ENCODE peak calls at places on chromosome 2, in four cellular contexts. B, K, H and E are unnamed samples.

GRCh38 chr2:185990861-185991525 is 252.4 kb downstream of the FSIP2 start:
- DNase-seq in B (no peak), K (no peak), H (no peak), E (peak; percentile 9)

GRCh38 chr2:71995067-71995665 is 152.5 kb downstream of the CYP26B1 start:
- DNase-seq in K (no peak), B (no peak), H (no peak), E (no peak)

GRCh38 chr2:159129807-159130206 is 156.7 kb downstream of the WDSUB1 start:
- DNase-seq in K (peak; percentile 53), B (peak; percentile 9), H (no peak), E (no peak)

GRCh38 chr2:174772492-174772801 is 8.2 kb upstream of the CHRNA1 start:
- DNase-seq in K (no peak), H (no peak), B (no peak), E (no peak)

GRCh38 chr2:66845307-66845706 is 410.4 kb downstream of the MEIS1 start:
- DNase-seq in B (no peak), K (no peak), H (no peak), E (no peak)

GRCh38 chr2:218022851-218023530 is 20.2 kb upstream of the TNS1 start:
- DNase-seq in H (no peak), K (no peak), B (no peak), E (no peak)

GRCh38 chr2:225889452-225889851 is 489.9 kb downstream of the NYAP2 start:
- DNase-seq in H (peak; percentile 45), K (no peak), B (peak; percentile 56), E (peak; percentile 16)

GRCh38 chr2:172102858-172103359 is at the start of gene DLX2:
- DNase-seq in K (peak; percentile 73), B (peak; percentile 78), H (peak; percentile 93), E (no peak)

GRCh38 chr2:11028407-11028916 is 116.7 kb downstream of the KCNF1 start:
- DNase-seq in B (no peak), H (no peak), K (no peak), E (no peak)

GRCh38 chr2:133844214-133844892 is 276.1 kb upstream of the NCKAP5 start:
- DNase-seq in H (peak; percentile 63), B (peak; percentile 72), K (no peak), E (peak; percentile 39)

GRCh38 chr2:63000801-63001200 is 49.8 kb upstream of the OTX1 start:
- DNase-seq in K (no peak), B (no peak), H (no peak), E (no peak)

GRCh38 chr2:240129731-240130392 is 6.2 kb downstream of the COPS9 start:
- DNase-seq in K (no peak), B (no peak), H (no peak), E (no peak)

GRCh38 chr2:51723716-51724115 is 691.8 kb upstream of the NRXN1 start:
- DNase-seq in B (no peak), H (no peak), K (no peak), E (no peak)

GRCh38 chr2:129803067-129803466 is 176.4 kb upstream of the RAB6C start:
- DNase-seq in B (no peak), K (no peak), H (no peak), E (no peak)

GRCh38 chr2:55511508-55512124 is 7.9 kb upstream of the CFAP36 start:
- DNase-seq in B (peak; percentile 42), K (no peak), H (peak; percentile 7), E (peak; percentile 33)

GRCh38 chr2:47751856-47752414 is 31.0 kb upstream of the MSH6 start:
- DNase-seq in K (no peak), H (no peak), B (no peak), E (no peak)

GRCh38 chr2:59774821-59775463 is 778.5 kb downstream of the BCL11A start:
- DNase-seq in B (no peak), K (no peak), H (no peak), E (no peak)

GRCh38 chr2:96470636-96471035 is 34.5 kb downstream of the NEURL3 start:
- DNase-seq in H (no peak), B (peak; percentile 37), K (peak; percentile 75), E (peak; percentile 45)

GRCh38 chr2:241268716-241269445 is 46.6 kb downstream of the HDLBP start:
- DNase-seq in K (no peak), H (no peak), B (no peak), E (no peak)

DNA sequence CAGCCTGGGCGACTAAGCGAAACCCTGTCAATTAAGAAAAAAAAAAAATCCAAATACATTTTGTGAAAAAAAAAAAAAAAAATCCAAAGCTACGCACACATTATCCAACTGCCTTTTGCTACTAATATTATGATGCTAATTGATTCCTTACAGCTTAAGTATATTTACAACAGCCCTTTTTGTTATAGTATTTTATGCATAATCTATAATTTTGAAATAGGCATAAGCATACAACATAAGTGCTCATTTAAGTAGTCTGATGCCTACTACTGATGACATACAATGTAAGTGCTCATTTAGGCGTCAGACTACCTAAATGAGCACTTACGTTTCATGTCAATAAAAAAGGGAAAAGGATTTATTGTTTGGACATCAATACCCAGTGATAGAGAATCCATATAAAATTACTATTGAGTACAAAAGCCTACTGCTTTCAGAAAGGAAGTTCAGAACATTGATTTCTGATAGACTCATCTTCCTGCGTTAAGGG is 755 bp upstream of the RNF149 start:
- DNase-seq in K (no peak), H (no peak), B (no peak), E (no peak)
- H3K27ac ChIP-seq in K (peak overlapping the region; percentile 80), H (no peak overlapping the region), B (peak overlapping the region; percentile 74), E (no peak overlapping the region)

DNA sequence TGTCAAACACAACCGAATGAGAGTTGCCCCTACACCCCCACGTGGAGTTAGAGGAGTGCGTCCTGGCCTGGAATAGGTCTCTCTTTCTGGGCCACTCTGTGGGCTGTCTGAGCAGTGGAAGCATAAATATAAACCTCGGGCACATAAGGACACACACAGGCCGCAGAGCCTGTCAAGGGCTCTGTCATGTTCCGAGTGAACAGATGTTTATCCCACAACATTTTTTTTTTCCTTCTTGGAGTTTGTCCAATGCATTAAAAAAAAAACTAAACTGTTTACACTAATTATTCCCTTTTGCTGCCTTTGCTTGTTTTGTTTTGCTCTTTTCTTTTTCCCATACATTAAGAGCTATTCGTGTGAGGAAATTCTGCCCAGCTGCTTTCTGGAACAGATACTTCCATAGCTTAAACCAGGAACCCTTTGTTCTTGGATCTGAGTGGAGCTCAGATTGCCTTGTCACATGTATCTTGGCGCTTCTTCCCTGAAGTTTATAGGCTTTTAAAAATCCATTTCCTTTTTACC is 228.3 kb upstream of the FOSL2 start:
- DNase-seq in H (no peak), B (no peak), K (peak; percentile 30), E (no peak)
- H3K27ac ChIP-seq in H (no peak overlapping the region), B (no peak overlapping the region), K (peak overlapping the region; percentile 59), E (no peak overlapping the region)

GRCh38 chr2:24051833-24052232 is 2.3 kb downstream of the FKBP1B start:
- DNase-seq in K (no peak), H (no peak), B (peak; percentile 32), E (no peak)

GRCh38 chr2:24049485-24050021 is at the start of gene FKBP1B:
- DNase-seq in B (peak; percentile 65), H (peak; percentile 74), K (peak; percentile 66), E (no peak)

GRCh38 chr2:24048662-24049484 is 668 bp upstream of the FKBP1B start:
- DNase-seq in H (peak; percentile 54), B (no peak), K (no peak), E (no peak)

GRCh38 chr2:24047703-24048033 is 477 bp upstream of the WDCP start:
- DNase-seq in B (no peak), H (no peak), K (no peak), E (no peak)

GRCh38 chr2:24050041-24050655 is 607 bp downstream of the FKBP1B start:
- DNase-seq in K (peak; percentile 36), B (peak; percentile 4), H (no peak), E (no peak)
- H3K27ac ChIP-seq in K (peak overlapping the region; percentile 58), B (peak overlapping the region; percentile 58), H (no peak overlapping the region), E (no peak overlapping the region)

GRCh38 chr2:181459646-181460045 is 2.5 kb downstream of the ITGA4 start:
- DNase-seq in B (no peak), H (no peak), K (no peak), E (no peak)
- H3K27ac ChIP-seq in B (no peak overlapping the region), H (no peak overlapping the region), K (no peak overlapping the region), E (no peak overlapping the region)